ENCODE peak calls at places on chromosomes 16 and 17, in four cellular contexts. C is germinal center; M is NCI-H2081; T is activated CD4-positive, CD25-positive, alpha-beta regulatory T cell. B is an unnamed sample.

GRCh38 chr17:10192963-10193362 is 5.4 kb downstream of the GAS7 start:
- DNase-seq in C (no peak), M (no peak), T (no peak), B (no peak)

GRCh38 chr17:15972497-15972951 is 27.0 kb downstream of the ZSWIM7 start:
- DNase-seq in C (no peak), M (no peak), T (no peak), B (no peak)

GRCh38 chr16:27070776-27071175 is 4.0 kb downstream of the C16orf82 start:
- DNase-seq in C (no peak), M (no peak), T (no peak), B (no peak)

GRCh38 chr17:82687375-82687861 is 11.1 kb downstream of the RAB40B start:
- DNase-seq in C (no peak), M (no peak), T (no peak), B (no peak)

GRCh38 chr16:66326995-66327513 is 39.4 kb upstream of the CDH5 start:
- DNase-seq in C (no peak), M (peak; percentile 85), T (no peak), B (no peak)

GRCh38 chr17:81537343-81537855 is 9.2 kb downstream of the FSCN2 start:
- DNase-seq in C (peak; percentile 64), M (peak; percentile 93), T (peak; percentile 16), B (no peak)

GRCh38 chr16:25014500-25015147 is 545 bp downstream of the ARHGAP17 start:
- DNase-seq in C (no peak), M (peak; percentile 21), T (no peak), B (no peak)

GRCh38 chr16:81714593-81714992 is 64.5 kb upstream of the PLCG2 start:
- DNase-seq in C (no peak), M (no peak), T (no peak), B (no peak)

GRCh38 chr17:64617125-64617780 is 44.9 kb downstream of the SMURF2 start:
- DNase-seq in C (no peak), M (no peak), T (no peak), B (no peak)

GRCh38 chr17:44990994-44991393 is 22.9 kb upstream of the C1QL1 start:
- DNase-seq in C (no peak), M (peak; percentile 21), T (no peak), B (no peak)

GRCh38 chr17:46092996-46093395 is 93.9 kb downstream of the STH start:
- DNase-seq in C (no peak), M (no peak), T (no peak), B (no peak)

GRCh38 chr17:73215414-73215813 is 22.6 kb downstream of the COG1 start:
- DNase-seq in C (no peak), M (no peak), T (no peak), B (no peak)

GRCh38 chr16:78684655-78685400 is 585.4 kb downstream of the WWOX start:
- DNase-seq in C (no peak), M (no peak), T (no peak), B (no peak)

GRCh38 chr17:11290814-11291213 is 49.8 kb downstream of the SHISA6 start:
- DNase-seq in C (no peak), M (no peak), T (no peak), B (no peak)

GRCh38 chr16:735982-736453 is 4.8 kb downstream of the CIAO3 start:
- DNase-seq in C (no peak), M (no peak), T (no peak), B (no peak)

GRCh38 chr17:38598536-38598935 is 7.2 kb downstream of the SRCIN1 start:
- DNase-seq in C (peak; percentile 64), M (peak; percentile 94), T (no peak), B (no peak)

GRCh38 chr16:83882118-83882879 is 16.6 kb upstream of the MLYCD start:
- DNase-seq in C (no peak), M (no peak), T (no peak), B (no peak)

GRCh38 chr17:75110307-75110937 is 653 bp downstream of the ARMC7 start:
- DNase-seq in C (no peak), M (no peak), T (no peak), B (no peak)

GRCh38 chr16:53266156-53266555 is 168.1 kb upstream of the RBL2 start:
- DNase-seq in C (no peak), M (no peak), T (no peak), B (no peak)

GRCh38 chr16:12461201-12461600 is 342.5 kb downstream of the CPPED1 start:
- DNase-seq in C (no peak), M (no peak), T (no peak), B (no peak)

GRCh38 chr17:10161392-10161791 is 37.0 kb downstream of the GAS7 start:
- DNase-seq in C (no peak), M (no peak), T (no peak), B (no peak)

GRCh38 chr17:10803830-10804498 is at the start of gene TMEM238L:
- DNase-seq in C (no peak), M (no peak), T (no peak), B (no peak)

GRCh38 chr16:18039931-18040330 is 296.6 kb downstream of the NPIPA8 start:
- DNase-seq in C (no peak), M (no peak), T (no peak), B (no peak)

GRCh38 chr16:74480150-74481029 is 59.1 kb upstream of the CLEC18B start:
- DNase-seq in C (no peak), M (no peak), T (no peak), B (no peak)

GRCh38 chr16:86078121-86078600 is 179.2 kb downstream of the IRF8 start:
- DNase-seq in C (no peak), M (no peak), T (no peak), B (no peak)

GRCh38 chr17:1920948-1921351 is 91.1 kb downstream of the RPA1 start:
- DNase-seq in C (no peak), M (no peak), T (no peak), B (no peak)

GRCh38 chr17:18190629-18191028 is 7.0 kb downstream of the ALKBH5 start:
- DNase-seq in C (no peak), M (no peak), T (no peak), B (no peak)

GRCh38 chr17:30599424-30600061 is 122.3 kb downstream of the GOSR1 start:
- DNase-seq in C (peak; percentile 4), M (no peak), T (no peak), B (no peak)

GRCh38 chr16:23635958-23636357 is 5.2 kb downstream of the PALB2 start:
- DNase-seq in C (no peak), M (no peak), T (no peak), B (no peak)

GRCh38 chr17:800446-801242 is 18.5 kb downstream of the MRM3 start:
- DNase-seq in C (no peak), M (no peak), T (no peak), B (no peak)

GRCh38 chr16:88066680-88067529 is 115.7 kb downstream of the BANP start:
- DNase-seq in C (no peak), M (no peak), T (no peak), B (no peak)

GRCh38 chr17:10729334-10730193 is at the start of gene TMEM220:
- DNase-seq in C (peak; percentile 25), M (no peak), T (no peak), B (peak; percentile 50)